ENCODE peak calls at places on chromosomes 6 and 20, in four cellular contexts. Q is IMR-90; B is cardiac fibroblast; M is activated CD8-positive, alpha-beta T cell treated with anti-CD3 and anti-CD28 coated beads for 36 hours. Y is an unnamed sample.

GRCh38 chr6:143529095-143529494 is 17.6 kb upstream of the FUCA2 start:
- DNase-seq in M (peak; percentile 30), B (no peak), Q (no peak), Y (no peak)

GRCh38 chr6:108618623-108619152 is 58.0 kb downstream of the FOXO3 start:
- DNase-seq in B (no peak), M (no peak), Q (no peak), Y (no peak)

GRCh38 chr20:34110025-34111013 is 1.7 kb downstream of the EIF2S2 start:
- DNase-seq in B (peak; percentile 38), Q (peak; percentile 10), M (no peak), Y (no peak)

GRCh38 chr6:89057759-89058158 is 22.8 kb upstream of the PNRC1 start:
- DNase-seq in Q (no peak), B (no peak), M (no peak), Y (no peak)

GRCh38 chr6:125995972-125996580 is 9.7 kb downstream of the TRMT11 start:
- DNase-seq in M (peak; percentile 56), B (peak; percentile 74), Q (peak; percentile 60), Y (peak; percentile 24)

GRCh38 chr20:51287628-51288413 is 254.7 kb downstream of the NFATC2 start:
- DNase-seq in M (no peak), Q (no peak), B (no peak), Y (no peak)

GRCh38 chr20:19784511-19785172 is 26.6 kb downstream of the RIN2 start:
- DNase-seq in B (peak; percentile 89), M (peak; percentile 56), Q (peak; percentile 91), Y (no peak)

GRCh38 chr20:47792021-47792618 is 6.8 kb upstream of the SULF2 start:
- DNase-seq in B (peak; percentile 99), Q (peak; percentile 84), M (no peak), Y (no peak)

GRCh38 chr6:104527761-104528415 is 331.8 kb downstream of the HACE1 start:
- DNase-seq in Q (no peak), B (peak; percentile 67), M (peak; percentile 12), Y (no peak)

GRCh38 chr20:3784226-3784853 is 2.2 kb downstream of the CENPB start:
- DNase-seq in B (no peak), Q (no peak), M (no peak), Y (no peak)

GRCh38 chr6:21199246-21199645 is 394.3 kb upstream of the SOX4 start:
- DNase-seq in B (no peak), Q (no peak), M (no peak), Y (no peak)

GRCh38 chr6:16496982-16497823 is 258.8 kb downstream of the GMPR start:
- DNase-seq in M (no peak), Q (peak; percentile 52), B (peak; percentile 50), Y (no peak)

GRCh38 chr20:17648306-17648646 is 33.8 kb downstream of the RRBP1 start:
- DNase-seq in Q (no peak), B (no peak), M (no peak), Y (peak; percentile 48)

GRCh38 chr20:63085087-63085861 is 78.5 kb upstream of the BHLHE23 start:
- DNase-seq in Q (no peak), B (no peak), M (no peak), Y (no peak)

GRCh38 chr6:131602913-131603312 is 25.1 kb downstream of the MED23 start:
- DNase-seq in Q (peak; percentile 97), M (no peak), B (peak; percentile 62), Y (no peak)

GRCh38 chr6:104995989-104996617 is 39.2 kb downstream of the LIN28B start:
- DNase-seq in M (no peak), B (peak; percentile 38), Q (peak; percentile 19), Y (no peak)

GRCh38 chr6:16296061-16296670 is 57.8 kb downstream of the GMPR start:
- DNase-seq in Q (no peak), B (no peak), M (no peak), Y (no peak)

GRCh38 chr6:39295538-39295937 is 18.7 kb downstream of the KCNK17 start:
- DNase-seq in B (no peak), M (no peak), Q (no peak), Y (no peak)

GRCh38 chr6:52876056-52876787 is 33.3 kb downstream of the GSTA3 start:
- DNase-seq in Q (peak; percentile 18), M (no peak), B (no peak), Y (no peak)

GRCh38 chr6:118551063-118551672 is 3.1 kb downstream of the PLN start:
- DNase-seq in Q (peak; percentile 79), B (peak; percentile 85), M (peak; percentile 26), Y (no peak)

GRCh38 chr6:44071670-44072451 is 55.4 kb downstream of the MRPL14 start:
- DNase-seq in Q (peak; percentile 98), B (peak; percentile 91), M (no peak), Y (no peak)

GRCh38 chr6:108876929-108877775 is 28.9 kb downstream of the ARMC2 start:
- DNase-seq in B (peak; percentile 96), M (no peak), Q (peak; percentile 67), Y (no peak)

GRCh38 chr6:31922942-31923341 is 4.6 kb upstream of the C2 start:
- DNase-seq in Q (no peak), M (peak; percentile 65), B (no peak), Y (no peak)

Y was measured in GF-D8.